ENCODE peak calls at places on chromosome 10, in seven cellular contexts. Y is heart right ventricle; W is lung; Z is CD8-positive, alpha-beta memory T cell; V is right atrium auricular region; X is ovary; Q is SJSA1. L is an unnamed sample. For H3K4me1, the result is how much of the 10 kb centered on the place peaks cover.

GRCh38 chr10:99358101-99358500 is 28.9 kb downstream of the CNNM1 start:
- DNase-seq in Z (no peak), V (no peak), Q (no peak), X (no peak), Y (no peak), W (no peak), L (no peak)

GRCh38 chr10:98267069-98267893 is 713 bp downstream of the LOXL4 start:
- DNase-seq in Z (no peak), Q (no peak), Y (no peak), V (no peak), X (no peak), W (no peak), L (peak)

GRCh38 chr10:101217450-101218281 is 11.6 kb downstream of the LBX1 start:
- DNase-seq in Q (no peak), Z (no peak), Y (no peak), W (no peak), X (no peak), V (no peak), L (peak)

GRCh38 chr10:101952196-101952595 is 103.8 kb downstream of the ARMH3 start:
- DNase-seq in V (no peak), X (no peak), Q (peak), Y (no peak), Z (no peak), W (no peak), L (no peak)

GRCh38 chr10:67119648-67120047 is 193.8 kb downstream of the LRRTM3 start:
- DNase-seq in Z (no peak), V (no peak), Y (no peak), X (no peak), Q (no peak), W (no peak), L (no peak)

GRCh38 chr10:67924136-67924535 is 39.7 kb downstream of the SIRT1 start:
- DNase-seq in V (no peak), W (no peak), Q (no peak), X (no peak), Y (no peak), Z (no peak), L (no peak)

GRCh38 chr10:79196470-79197461 is 128.0 kb downstream of the ZMIZ1 start:
- DNase-seq in Y (peak), V (peak), Q (peak), X (peak), W (peak), Z (peak), L (peak)

GRCh38 chr10:104351067-104351681 is 2.5 kb upstream of the CFAP58 start:
- DNase-seq in V (no peak), Q (peak), X (no peak), Z (no peak), Y (no peak), W (no peak), L (no peak)

GRCh38 chr10:102775973-102776669 is 32.4 kb downstream of the WBP1L start:
- DNase-seq in Q (peak), X (peak), Y (peak), W (peak), Z (no peak), V (peak), L (peak)

GRCh38 chr10:96369890-96370574 is 11.2 kb upstream of the OPALIN start:
- DNase-seq in Z (no peak), V (no peak), W (no peak), Q (no peak), X (no peak), Y (no peak), L (no peak)

GRCh38 chr10:73937333-73938020 is 26.5 kb downstream of the PLAU start:
- DNase-seq in Z (no peak), Q (no peak), Y (peak), V (no peak), W (no peak), X (no peak), L (no peak)

GRCh38 chr10:112949128-112949823 is 771 bp upstream of the TCF7L2 start:
- DNase-seq in Y (no peak), W (no peak), X (no peak), Z (no peak), V (no peak), Q (peak), L (no peak)

GRCh38 chr10:95391570-95392249 is 100.9 kb upstream of the PDLIM1 start:
- DNase-seq in V (no peak), X (no peak), Y (no peak), W (no peak), Z (no peak), Q (no peak), L (peak)

GRCh38 chr10:106931159-106931852 is 233.2 kb downstream of the SORCS1 start:
- DNase-seq in Q (no peak), Y (no peak), Z (no peak), V (no peak), X (no peak), W (no peak), L (no peak)

GRCh38 chr10:113540845-113541553 is 11.9 kb upstream of the HABP2 start:
- DNase-seq in X (no peak), Y (no peak), W (no peak), Z (no peak), V (no peak), Q (no peak), L (no peak)

GRCh38 chr10:112258407-112258806 is 24.8 kb upstream of the TECTB start:
- DNase-seq in W (no peak), Y (no peak), V (no peak), Z (no peak), X (no peak), Q (no peak), L (no peak)

GRCh38 chr10:53006663-53007610 is 234.4 kb upstream of the MBL2 start:
- DNase-seq in W (no peak), Q (no peak), X (no peak), Z (no peak), V (no peak), Y (no peak), L (no peak)

GRCh38 chr10:77416327-77417135 is 221.1 kb downstream of the KCNMA1 start:
- DNase-seq in X (no peak), Q (peak), Y (no peak), W (no peak), V (no peak), Z (no peak), L (no peak)

GRCh38 chr10:83908987-83909386 is 230.3 kb upstream of the GHITM start:
- DNase-seq in W (no peak), X (no peak), Y (no peak), V (no peak), Z (no peak), Q (no peak), L (no peak)

GRCh38 chr10:7272008-7272407 is 138.8 kb downstream of the SFMBT2 start:
- DNase-seq in V (no peak), Y (no peak), W (no peak), X (no peak), Z (peak), Q (no peak), L (no peak)

GRCh38 chr10:113523628-113524027 is 29.2 kb upstream of the HABP2 start:
- DNase-seq in V (no peak), Z (no peak), Y (no peak), W (no peak), Q (no peak), X (no peak), L (no peak)

GRCh38 chr10:76926006-76926405 is 711.6 kb downstream of the KCNMA1 start:
- DNase-seq in Y (no peak), V (no peak), X (no peak), Z (no peak), Q (no peak), W (no peak), L (no peak)

GRCh38 chr10:133123050-133123745 is 35.5 kb downstream of the ADGRA1 start:
- DNase-seq in X (no peak), Y (no peak), Z (no peak), W (no peak), V (no peak), Q (no peak), L (no peak)

GRCh38 chr10:16809074-16809718 is 8.0 kb downstream of the RSU1 start:
- DNase-seq in Z (peak), Y (peak), W (no peak), Q (no peak), V (no peak), X (no peak), L (peak)

GRCh38 chr10:117221156-117221711 is 19.7 kb upstream of the SLC18A2 start:
- DNase-seq in V (no peak), W (no peak), Z (no peak), X (no peak), Q (peak), Y (no peak), L (no peak)

GRCh38 chr10:130968964-130969363 is 342.6 kb downstream of the TCERG1L start:
- DNase-seq in X (no peak), Q (no peak), Z (no peak), V (no peak), W (no peak), Y (no peak), L (no peak)

GRCh38 chr10:49312291-49312869 is 13.4 kb downstream of the C10orf71 start:
- DNase-seq in W (no peak), X (no peak), Y (no peak), Q (no peak), Z (no peak), V (no peak), L (no peak)

GRCh38 chr10:44974628-44975431 is 3.8 kb downstream of the DEPP1 start:
- DNase-seq in V (peak), Y (peak), X (peak), Q (peak), W (peak), Z (peak), L (peak)
- H3K4me3 ChIP-seq in V (peak), Y (no peak), X (peak), Q (peak), W (peak), Z (peak), L (peak)

GRCh38 chr10:28566458-28566857 is 33.5 kb downstream of the WAC start:
- DNase-seq in V (no peak), W (no peak), Z (no peak), Y (no peak), X (no peak), Q (no peak), L (no peak)
- H3K4me1 ChIP-seq in V (under half), W (under half), Z (under half), Y (under half), X (under half), Q (under half), L (under half)

GRCh38 chr10:80484677-80485409 is 30.7 kb downstream of the TSPAN14 start:
- DNase-seq in V (no peak), Y (no peak), W (no peak), X (no peak), Z (no peak), Q (no peak), L (no peak)
- H3K4me3 ChIP-seq in V (no peak), Y (no peak), W (no peak), X (no peak), Z (no peak), Q (no peak), L (no peak)

GRCh38 chr10:28808693-28809092 is 131.4 kb downstream of the BAMBI start:
- DNase-seq in X (no peak), Z (no peak), Y (no peak), V (no peak), Q (no peak), W (no peak), L (no peak)

GRCh38 chr10:28810062-28810870 is 132.9 kb downstream of the BAMBI start:
- DNase-seq in X (no peak), Q (peak), Y (no peak), W (no peak), V (no peak), Z (no peak), L (no peak)

GRCh38 chr10:28815681-28816080 is 138.4 kb downstream of the BAMBI start:
- DNase-seq in X (no peak), Y (no peak), Q (no peak), V (no peak), W (no peak), Z (no peak), L (no peak)

GRCh38 chr10:28811639-28812349 is 134.5 kb downstream of the BAMBI start:
- DNase-seq in V (no peak), W (no peak), X (no peak), Z (no peak), Q (no peak), Y (no peak), L (no peak)

DNA sequence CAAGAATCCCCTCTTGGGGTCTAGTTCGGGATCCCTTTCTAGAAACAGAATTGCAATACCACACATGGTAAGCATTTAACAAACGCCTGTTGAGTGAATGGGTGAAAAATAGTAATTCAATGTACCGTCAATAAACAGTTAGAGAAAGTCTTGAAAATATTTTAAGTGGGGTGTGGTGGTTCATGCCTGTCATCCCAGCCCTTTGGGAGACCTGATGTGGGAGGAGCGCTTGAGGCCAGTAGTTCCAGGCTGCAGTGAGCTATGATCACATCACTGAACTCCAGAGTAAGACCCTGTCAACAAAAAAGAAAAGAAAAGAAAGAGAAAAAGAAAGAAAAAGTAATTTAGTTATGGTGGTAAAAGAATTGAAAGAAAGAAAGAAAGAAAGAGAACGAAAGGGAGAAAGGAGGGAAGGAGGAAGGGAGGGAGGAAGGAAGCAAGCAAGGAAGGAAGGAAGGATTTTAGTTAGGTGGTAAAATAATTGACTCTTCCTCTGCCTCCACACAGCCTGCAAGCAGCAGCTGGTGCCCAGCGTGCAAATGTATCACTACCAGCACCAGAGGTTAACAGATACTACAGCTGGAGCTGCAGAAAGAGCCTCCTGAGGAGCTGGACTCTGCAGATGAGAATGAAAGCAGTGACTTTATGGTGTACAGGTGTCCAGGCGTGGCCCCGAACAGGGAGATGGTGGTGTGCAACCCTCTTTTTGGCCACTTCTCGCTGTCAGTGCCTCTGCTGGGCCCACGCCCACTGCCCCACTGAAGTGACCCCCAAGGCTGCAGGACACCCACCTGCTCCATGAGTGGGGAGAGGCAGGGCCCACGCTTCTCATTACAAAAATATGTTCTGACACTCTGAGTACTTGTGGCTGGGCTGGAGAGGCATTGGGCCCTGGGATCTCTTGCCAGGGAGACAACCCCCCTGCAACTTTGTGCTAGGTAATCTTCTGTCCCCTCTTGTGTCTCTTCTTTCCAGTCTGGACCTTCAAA is 135.4 kb downstream of the BAMBI start:
- DNase-seq in X (no peak), W (no peak), Z (no peak), Y (no peak), V (no peak), Q (no peak), L (no peak)
- H3K4me1 ChIP-seq in X (under half), W (under half), Z (under half), Y (under half), V (under half), Q (under half), L (under half)

GRCh38 chr10:3807221-3807927 is 22.4 kb upstream of the KLF6 start:
- DNase-seq in V (no peak), Y (no peak), Q (no peak), W (no peak), Z (peak), X (no peak), L (no peak)

GRCh38 chr10:3803884-3804741 is 19.1 kb upstream of the KLF6 start:
- DNase-seq in W (no peak), V (no peak), Y (no peak), X (no peak), Z (peak), Q (peak), L (no peak)

GRCh38 chr10:3805227-3805790 is 20.3 kb upstream of the KLF6 start:
- DNase-seq in Z (peak), Q (peak), V (no peak), X (no peak), Y (no peak), W (no peak), L (no peak)

GRCh38 chr10:3806603-3807002 is 21.6 kb upstream of the KLF6 start:
- DNase-seq in Z (no peak), Y (no peak), Q (no peak), X (no peak), W (no peak), V (no peak), L (no peak)

DNA sequence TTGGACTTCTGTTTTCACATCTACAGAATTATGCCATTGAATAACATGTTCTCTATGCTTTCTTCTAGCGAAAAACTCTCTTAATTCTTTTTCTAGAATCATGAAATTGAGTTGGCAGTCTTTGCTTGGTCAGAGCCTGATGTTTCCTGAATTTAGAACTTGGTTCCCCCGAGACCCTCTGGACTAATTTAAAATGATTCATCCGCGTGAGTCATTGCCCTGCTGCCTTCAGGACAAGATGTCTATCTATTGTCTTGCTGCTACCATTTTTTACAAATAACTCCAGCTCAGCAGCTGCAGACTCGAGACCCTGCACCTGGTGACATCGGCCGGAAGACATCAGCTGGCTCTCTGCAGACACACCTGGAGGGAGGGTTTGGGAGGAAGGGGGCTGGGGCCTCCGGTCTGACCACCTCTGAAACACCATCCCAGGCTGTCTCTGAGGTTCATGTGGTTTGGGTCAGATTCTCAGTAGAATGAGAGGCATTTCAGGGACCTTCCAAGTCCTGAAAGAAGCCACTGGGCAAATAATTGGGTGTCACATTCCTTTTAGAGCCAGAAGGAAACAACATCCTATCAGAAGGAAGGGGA is 20.9 kb upstream of the KLF6 start:
- DNase-seq in Q (peak), W (no peak), X (no peak), V (peak), Z (peak), Y (peak), L (no peak)
- H3K4me3 ChIP-seq in Q (no peak), W (no peak), X (no peak), V (no peak), Z (peak), Y (no peak), L (no peak)

GRCh38 chr10:8534089-8534488 is 479.6 kb downstream of the GATA3 start:
- DNase-seq in V (no peak), Q (no peak), Z (no peak), W (no peak), Y (no peak), X (no peak), L (no peak)

GRCh38 chr10:8544057-8544380 is 489.5 kb downstream of the GATA3 start:
- DNase-seq in Z (no peak), W (peak), Q (no peak), X (no peak), V (no peak), Y (no peak), L (no peak)

GRCh38 chr10:8543361-8544056 is 489.0 kb downstream of the GATA3 start:
- DNase-seq in X (no peak), V (no peak), W (peak), Z (no peak), Y (no peak), Q (no peak), L (no peak)

GRCh38 chr10:8544500-8544899 is 490.0 kb downstream of the GATA3 start:
- DNase-seq in X (no peak), W (no peak), Z (no peak), Y (no peak), Q (no peak), V (no peak), L (no peak)

DNA sequence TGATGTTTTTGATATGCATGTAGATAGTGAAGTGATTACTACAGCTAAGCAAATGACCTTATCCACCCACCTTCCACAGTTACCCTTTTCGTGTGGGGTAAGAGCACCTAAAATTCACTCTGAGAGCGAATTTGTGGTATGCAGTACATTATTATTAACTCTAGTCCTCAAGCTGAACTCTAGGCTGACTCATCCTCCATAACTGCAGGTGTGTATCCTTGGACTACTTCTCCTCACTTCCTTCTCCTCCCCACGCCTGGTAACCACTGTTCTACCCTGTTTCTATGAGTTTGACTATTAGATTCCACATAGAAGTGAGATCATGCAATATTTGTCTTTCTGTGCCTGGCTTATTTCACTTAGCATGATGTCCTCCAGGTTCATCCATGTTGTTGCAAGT is 484.6 kb downstream of the GATA3 start:
- DNase-seq in Z (no peak), V (no peak), Y (no peak), Q (no peak), W (no peak), X (no peak), L (no peak)
- H3K4me1 ChIP-seq in Z (under half), V (under half), Y (under half), Q (under half), W (under half), X (under half), L (under half)

DNA sequence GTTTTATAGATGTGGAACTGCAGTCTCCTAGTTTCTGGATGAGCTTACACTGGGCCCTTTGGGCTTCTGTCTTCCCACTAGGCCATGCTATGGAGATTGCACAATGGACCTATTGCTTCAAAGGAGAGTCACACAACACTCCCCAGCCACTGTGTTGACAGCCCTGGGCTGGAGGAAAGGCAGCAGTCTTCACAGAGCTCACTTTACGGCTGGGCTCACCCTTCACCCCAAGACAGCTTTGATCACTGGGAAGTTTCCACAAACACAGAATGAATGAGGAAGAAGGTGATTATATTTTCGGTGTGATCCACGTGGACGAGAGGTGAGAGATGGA is 92.8 kb upstream of the GDF10 start:
- DNase-seq in Z (no peak), W (peak), Y (no peak), V (peak), X (no peak), Q (no peak), L (no peak)
- H3K4me3 ChIP-seq in Z (peak), W (no peak), Y (no peak), V (no peak), X (no peak), Q (no peak), L (no peak)

GRCh38 chr10:47082055-47082784 is 171.0 kb downstream of the PTPN20 start:
- DNase-seq in V (no peak), Y (no peak), Q (no peak), W (no peak), X (no peak), Z (no peak), L (peak)
- H3K4me1 ChIP-seq in V (under half), Y (under half), Q (under half), W (under half), X (under half), Z (under half), L (under half)

GRCh38 chr10:60573342-60573741 is 183.7 kb upstream of the ANK3 start:
- DNase-seq in Z (no peak), Y (no peak), Q (peak), W (no peak), V (no peak), X (no peak), L (no peak)
- H3K4me3 ChIP-seq in Z (no peak), Y (no peak), Q (no peak), W (no peak), V (peak), X (no peak), L (no peak)

L was measured in testis.